ENCODE peak calls at places on chromosomes 4 and X, in six cellular contexts. Y is IMR-90; G is left ventricle myocardium inferior; N is colonic mucosa; U is effector memory CD4-positive, alpha-beta T cell; C is OCI-LY7. J is an unnamed sample.

GRCh38 chr4:146981651-146982050 is 36.0 kb upstream of the TTC29 start:
- DNase-seq in Y (peak; percentile 1), G (no peak), N (no peak), U (no peak), C (no peak), J (no peak)

GRCh38 chr4:26197018-26197779 is 123.6 kb upstream of the RBPJ start:
- DNase-seq in Y (peak; percentile 97), G (no peak), N (no peak), U (peak; percentile 50), C (peak; percentile 33), J (peak; percentile 55)

GRCh38 chr4:142309772-142310171 is 536.3 kb downstream of the INPP4B start:
- DNase-seq in Y (no peak), G (no peak), N (no peak), U (no peak), C (no peak), J (no peak)

GRCh38 chr4:37522996-37523395 is 163.2 kb downstream of the RELL1 start:
- DNase-seq in Y (no peak), G (no peak), N (no peak), U (no peak), C (no peak), J (no peak)

GRCh38 chr4:111475696-111476095 is 669.6 kb upstream of the FAM241A start:
- DNase-seq in Y (no peak), G (no peak), N (no peak), U (no peak), C (no peak), J (no peak)

GRCh38 chr4:97073194-97073593 is 1070.1 kb downstream of the STPG2 start:
- DNase-seq in Y (no peak), G (no peak), N (no peak), U (no peak), C (no peak), J (no peak)

GRCh38 chr4:38670939-38671593 is 7.1 kb downstream of the KLF3 start:
- DNase-seq in Y (no peak), G (no peak), N (peak; percentile 44), U (no peak), C (no peak), J (no peak)

GRCh38 chr4:40369437-40370278 is 34.5 kb downstream of the CHRNA9 start:
- DNase-seq in Y (no peak), G (no peak), N (peak; percentile 85), U (no peak), C (no peak), J (no peak)

GRCh38 chr4:186217733-186218293 is 9.5 kb upstream of the KLKB1 start:
- DNase-seq in Y (no peak), G (no peak), N (no peak), U (no peak), C (no peak), J (no peak)

GRCh38 chr4:23789765-23790164 is 100.1 kb downstream of the PPARGC1A start:
- DNase-seq in Y (peak; percentile 79), G (peak; percentile 52), N (no peak), U (no peak), C (no peak), J (no peak)

GRCh38 chr4:134952775-134953174 is 751.2 kb upstream of the PABPC4L start:
- DNase-seq in Y (no peak), G (no peak), N (no peak), U (no peak), C (no peak), J (no peak)

GRCh38 chr4:108047199-108047598 is 57.5 kb downstream of the HADH start:
- DNase-seq in Y (no peak), G (no peak), N (no peak), U (no peak), C (no peak), J (no peak)

GRCh38 chr4:70749313-70749712 is 27.5 kb downstream of the RUFY3 start:
- DNase-seq in Y (peak; percentile 57), G (no peak), N (no peak), U (no peak), C (no peak), J (no peak)

GRCh38 chr4:169314906-169315305 is 44.1 kb upstream of the SH3RF1 start:
- DNase-seq in Y (peak; percentile 70), G (peak; percentile 79), N (peak; percentile 97), U (no peak), C (no peak), J (no peak)

GRCh38 chr4:187128226-187128625 is 404.6 kb upstream of the FAT1 start:
- DNase-seq in Y (peak; percentile 41), G (no peak), N (no peak), U (no peak), C (no peak), J (no peak)

GRCh38 chrX:50111762-50112161 is 89.0 kb downstream of the AKAP4 start:
- DNase-seq in Y (no peak), G (no peak), N (peak; percentile 83), U (no peak), C (no peak), J (no peak)

GRCh38 chr4:48271048-48271452 is 1.4 kb upstream of the TEC start:
- DNase-seq in Y (no peak), G (no peak), N (no peak), U (no peak), C (peak; percentile 22), J (no peak)

GRCh38 chr4:66564901-66565648 is 894.8 kb upstream of the EPHA5 start:
- DNase-seq in Y (peak; percentile 73), G (no peak), N (no peak), U (no peak), C (no peak), J (no peak)

GRCh38 chr4:89373396-89373795 is 65.8 kb upstream of the GPRIN3 start:
- DNase-seq in Y (no peak), G (no peak), N (no peak), U (no peak), C (no peak), J (no peak)

GRCh38 chr4:137363496-137363895 is 168.8 kb downstream of the PCDH18 start:
- DNase-seq in Y (no peak), G (no peak), N (no peak), U (no peak), C (no peak), J (no peak)

GRCh38 chr4:3530051-3530450 is 2.2 kb downstream of the LRPAP1 start:
- DNase-seq in Y (no peak), G (no peak), N (no peak), U (no peak), C (no peak), J (no peak)

GRCh38 chr4:3530663-3531254 is 1.5 kb downstream of the LRPAP1 start:
- DNase-seq in Y (no peak), G (no peak), N (no peak), U (no peak), C (no peak), J (no peak)

GRCh38 chr4:3531887-3532713 is at the start of gene LRPAP1:
- DNase-seq in Y (peak; percentile 82), G (peak; percentile 91), N (peak; percentile 94), U (peak; percentile 84), C (peak; percentile 88), J (peak; percentile 83)

GRCh38 chr4:3532714-3533336 is 603 bp upstream of the LRPAP1 start:
- DNase-seq in Y (no peak), G (no peak), N (peak; percentile 32), U (no peak), C (no peak), J (no peak)

GRCh38 chr4:3531306-3531886 is 826 bp downstream of the LRPAP1 start:
- DNase-seq in Y (no peak), G (no peak), N (no peak), U (no peak), C (peak; percentile 25), J (no peak)
- H3K27ac ChIP-seq in Y (peak overlapping the region; percentile 20), G (peak overlapping the region; percentile 84), N (no peak overlapping the region), U (no peak overlapping the region), C (no peak overlapping the region), J (peak overlapping the region; percentile 71)

GRCh38 chr4:911221-911751 is 20.8 kb downstream of the GAK start:
- DNase-seq in Y (no peak), G (no peak), N (no peak), U (no peak), C (no peak), J (no peak)
- H3K27ac ChIP-seq in Y (no peak overlapping the region), G (no peak overlapping the region), N (no peak overlapping the region), U (no peak overlapping the region), C (no peak overlapping the region), J (no peak overlapping the region)

GRCh38 chr4:77445846-77446245 is 159.8 kb upstream of the CXCL13 start:
- DNase-seq in Y (no peak), G (no peak), N (no peak), U (no peak), C (no peak), J (no peak)
- H3K27ac ChIP-seq in Y (no peak overlapping the region), G (no peak overlapping the region), N (no peak overlapping the region), U (no peak overlapping the region), C (no peak overlapping the region), J (no peak overlapping the region)

DNA sequence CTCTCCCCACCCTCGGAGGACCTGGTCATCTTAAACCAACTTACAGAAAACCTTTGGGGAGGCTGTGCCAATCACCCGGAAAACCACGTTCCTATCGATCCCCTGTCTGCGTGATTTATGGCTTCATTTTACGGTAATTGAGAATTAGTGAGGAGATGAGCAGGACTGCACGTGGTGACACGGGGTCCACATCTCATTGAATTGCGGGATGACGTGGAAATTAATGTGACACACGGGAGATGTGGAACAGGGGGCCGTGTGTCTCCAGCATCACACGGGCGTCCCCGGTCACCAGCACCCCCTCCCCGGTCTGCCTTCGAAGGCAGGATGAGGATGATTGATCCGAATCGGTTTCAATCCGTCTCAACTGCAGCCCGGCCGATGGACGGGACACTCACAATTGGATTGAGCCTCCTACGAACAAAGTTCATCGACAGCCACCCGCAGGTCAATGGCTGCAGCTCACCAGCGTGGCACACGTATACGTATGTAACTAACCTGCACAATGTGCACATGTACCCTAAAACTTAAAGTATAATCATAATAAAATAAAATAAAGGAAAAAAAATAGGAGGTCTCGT is 160.3 kb downstream of the SHOX start:
- DNase-seq in Y (no peak), G (no peak), N (no peak), U (no peak), C (no peak), J (no peak)
- H3K27ac ChIP-seq in Y (no peak overlapping the region), G (no peak overlapping the region), N (no peak overlapping the region), U (no peak overlapping the region), C (no peak overlapping the region), J (no peak overlapping the region)

J was measured in CD4-positive, alpha-beta memory T cell.